ENCODE peak calls at places on chromosomes 11 and 22, in six cellular contexts. One of them, this sample, is unnamed.

GRCh38 chr11:124405611-124406010 is 6.8 kb upstream of the OR8B3 start:
- DNase-seq in GM03348: no peak
- DNase-seq in HCEC 1CT: peak; percentile 49
- DNase-seq in A549: no peak
- DNase-seq in glutamatergic neuron: no peak
- DNase-seq in coronary artery: no peak
- DNase-seq in this sample: no peak

GRCh38 chr11:11297578-11297977 is 55.5 kb downstream of the CSNK2A3 start:
- DNase-seq in GM03348: no peak
- DNase-seq in HCEC 1CT: no peak
- DNase-seq in A549: no peak
- DNase-seq in glutamatergic neuron: no peak
- DNase-seq in coronary artery: no peak
- DNase-seq in this sample: no peak

GRCh38 chr22:28976588-28976987 is 85.0 kb downstream of the C22orf31 start:
- DNase-seq in GM03348: peak; percentile 74
- DNase-seq in HCEC 1CT: peak; percentile 82
- DNase-seq in A549: no peak
- DNase-seq in glutamatergic neuron: no peak
- DNase-seq in coronary artery: no peak
- DNase-seq in this sample: no peak

GRCh38 chr22:44876921-44877320 is 124.5 kb downstream of the ARHGAP8 start:
- DNase-seq in GM03348: no peak
- DNase-seq in HCEC 1CT: no peak
- DNase-seq in A549: no peak
- DNase-seq in glutamatergic neuron: no peak
- DNase-seq in coronary artery: no peak
- DNase-seq in this sample: no peak

GRCh38 chr22:44211946-44212930 is 31.5 kb downstream of the PARVG start:
- DNase-seq in GM03348: peak; percentile 61
- DNase-seq in HCEC 1CT: no peak
- DNase-seq in A549: no peak
- DNase-seq in glutamatergic neuron: no peak
- DNase-seq in coronary artery: peak; percentile 76
- DNase-seq in this sample: no peak

GRCh38 chr22:43862074-43862881 is at the start of gene SULT4A1:
- DNase-seq in GM03348: peak; percentile 40
- DNase-seq in HCEC 1CT: no peak
- DNase-seq in A549: no peak
- DNase-seq in glutamatergic neuron: peak; percentile 81
- DNase-seq in coronary artery: no peak
- DNase-seq in this sample: no peak

GRCh38 chr11:47510231-47510630 is 42.7 kb downstream of the CELF1 start:
- DNase-seq in GM03348: no peak
- DNase-seq in HCEC 1CT: peak; percentile 70
- DNase-seq in A549: no peak
- DNase-seq in glutamatergic neuron: no peak
- DNase-seq in coronary artery: no peak
- DNase-seq in this sample: no peak

GRCh38 chr11:1779806-1780699 is 16.3 kb upstream of the CTSD start:
- DNase-seq in GM03348: no peak
- DNase-seq in HCEC 1CT: no peak
- DNase-seq in A549: no peak
- DNase-seq in glutamatergic neuron: peak; percentile 12
- DNase-seq in coronary artery: no peak
- DNase-seq in this sample: no peak

GRCh38 chr11:23632293-23632692 is 772.0 kb upstream of the CCDC179 start:
- DNase-seq in GM03348: no peak
- DNase-seq in HCEC 1CT: no peak
- DNase-seq in A549: no peak
- DNase-seq in glutamatergic neuron: no peak
- DNase-seq in coronary artery: no peak
- DNase-seq in this sample: no peak

GRCh38 chr11:70292863-70293262 is 22.4 kb downstream of the PPFIA1 start:
- DNase-seq in GM03348: no peak
- DNase-seq in HCEC 1CT: no peak
- DNase-seq in A549: no peak
- DNase-seq in glutamatergic neuron: no peak
- DNase-seq in coronary artery: no peak
- DNase-seq in this sample: no peak

GRCh38 chr11:74853223-74853622 is 95.7 kb downstream of the XRRA1 start:
- DNase-seq in GM03348: no peak
- DNase-seq in HCEC 1CT: no peak
- DNase-seq in A549: no peak
- DNase-seq in glutamatergic neuron: no peak
- DNase-seq in coronary artery: no peak
- DNase-seq in this sample: no peak

GRCh38 chr11:5831196-5831829 is 10.4 kb downstream of the OR52E6 start:
- DNase-seq in GM03348: no peak
- DNase-seq in HCEC 1CT: no peak
- DNase-seq in A549: no peak
- DNase-seq in glutamatergic neuron: no peak
- DNase-seq in coronary artery: no peak
- DNase-seq in this sample: no peak

GRCh38 chr11:61866231-61866957 is 25.0 kb downstream of the FADS3 start:
- DNase-seq in GM03348: no peak
- DNase-seq in HCEC 1CT: no peak
- DNase-seq in A549: no peak
- DNase-seq in glutamatergic neuron: no peak
- DNase-seq in coronary artery: no peak
- DNase-seq in this sample: no peak

GRCh38 chr11:48107188-48107704 is 109.4 kb upstream of the OR4B1 start:
- DNase-seq in GM03348: peak; percentile 46
- DNase-seq in HCEC 1CT: peak; percentile 38
- DNase-seq in A549: no peak
- DNase-seq in glutamatergic neuron: no peak
- DNase-seq in coronary artery: peak; percentile 49
- DNase-seq in this sample: no peak

GRCh38 chr11:122784325-122785155 is 53.8 kb upstream of the CRTAM start:
- DNase-seq in GM03348: peak; percentile 87
- DNase-seq in HCEC 1CT: peak; percentile 94
- DNase-seq in A549: no peak
- DNase-seq in glutamatergic neuron: no peak
- DNase-seq in coronary artery: no peak
- DNase-seq in this sample: no peak

GRCh38 chr11:109939176-109939810 is 153.9 kb upstream of the ZC3H12C start:
- DNase-seq in GM03348: peak; percentile 62
- DNase-seq in HCEC 1CT: peak; percentile 86
- DNase-seq in A549: peak; percentile 80
- DNase-seq in glutamatergic neuron: no peak
- DNase-seq in coronary artery: no peak
- DNase-seq in this sample: no peak

GRCh38 chr11:119509969-119510401 is 87.0 kb upstream of the THY1 start:
- DNase-seq in GM03348: peak; percentile 90
- DNase-seq in HCEC 1CT: peak; percentile 87
- DNase-seq in A549: peak; percentile 42
- DNase-seq in glutamatergic neuron: no peak
- DNase-seq in coronary artery: no peak
- DNase-seq in this sample: peak; percentile 22

GRCh38 chr11:108959874-108960273 is 295.0 kb downstream of the DDX10 start:
- DNase-seq in GM03348: no peak
- DNase-seq in HCEC 1CT: no peak
- DNase-seq in A549: no peak
- DNase-seq in glutamatergic neuron: no peak
- DNase-seq in coronary artery: no peak
- DNase-seq in this sample: no peak

GRCh38 chr22:17266261-17266971 is 47.2 kb upstream of the ADA2 start:
- DNase-seq in GM03348: no peak
- DNase-seq in HCEC 1CT: no peak
- DNase-seq in A549: no peak
- DNase-seq in glutamatergic neuron: peak; percentile 89
- DNase-seq in coronary artery: no peak
- DNase-seq in this sample: peak; percentile 45

GRCh38 chr22:39661501-39661841 is 90.9 kb downstream of the CACNA1I start:
- DNase-seq in GM03348: no peak
- DNase-seq in HCEC 1CT: no peak
- DNase-seq in A549: no peak
- DNase-seq in glutamatergic neuron: no peak
- DNase-seq in coronary artery: no peak
- DNase-seq in this sample: no peak

GRCh38 chr11:133581091-133581490 is 48.8 kb upstream of the OPCML start:
- DNase-seq in GM03348: no peak
- DNase-seq in HCEC 1CT: no peak
- DNase-seq in A549: no peak
- DNase-seq in glutamatergic neuron: no peak
- DNase-seq in coronary artery: no peak
- DNase-seq in this sample: no peak

GRCh38 chr11:69700278-69701140 is 3.3 kb downstream of the FGF19 start:
- DNase-seq in GM03348: no peak
- DNase-seq in HCEC 1CT: peak; percentile 22
- DNase-seq in A549: peak; percentile 59
- DNase-seq in glutamatergic neuron: peak; percentile 85
- DNase-seq in coronary artery: no peak
- DNase-seq in this sample: peak; percentile 78

GRCh38 chr11:120883404-120884135 is 140.3 kb upstream of the TBCEL start:
- DNase-seq in GM03348: peak; percentile 74
- DNase-seq in HCEC 1CT: peak; percentile 7
- DNase-seq in A549: no peak
- DNase-seq in glutamatergic neuron: no peak
- DNase-seq in coronary artery: no peak
- DNase-seq in this sample: peak; percentile 40

GRCh38 chr11:1777737-1778136 is 14.0 kb upstream of the CTSD start:
- DNase-seq in GM03348: no peak
- DNase-seq in HCEC 1CT: no peak
- DNase-seq in A549: no peak
- DNase-seq in glutamatergic neuron: no peak
- DNase-seq in coronary artery: no peak
- DNase-seq in this sample: no peak

GRCh38 chr22:24370426-24370825 is 57.0 kb upstream of the ADORA2A start:
- DNase-seq in GM03348: no peak
- DNase-seq in HCEC 1CT: no peak
- DNase-seq in A549: no peak
- DNase-seq in glutamatergic neuron: no peak
- DNase-seq in coronary artery: no peak
- DNase-seq in this sample: no peak

GRCh38 chr22:36900225-36900624 is 13.2 kb upstream of the CSF2RB start:
- DNase-seq in GM03348: no peak
- DNase-seq in HCEC 1CT: no peak
- DNase-seq in A549: no peak
- DNase-seq in glutamatergic neuron: no peak
- DNase-seq in coronary artery: no peak
- DNase-seq in this sample: no peak

GRCh38 chr11:77590194-77590591 is 440 bp downstream of the AQP11 start:
- DNase-seq in GM03348: peak; percentile 22
- DNase-seq in HCEC 1CT: peak; percentile 16
- DNase-seq in A549: peak; percentile 57
- DNase-seq in glutamatergic neuron: peak; percentile 42
- DNase-seq in coronary artery: peak; percentile 77
- DNase-seq in this sample: peak; percentile 19

GRCh38 chr11:114340311-114341131 is 44.3 kb downstream of the NNMT start:
- DNase-seq in GM03348: peak; percentile 74
- DNase-seq in HCEC 1CT: peak; percentile 73
- DNase-seq in A549: peak; percentile 85
- DNase-seq in glutamatergic neuron: peak; percentile 28
- DNase-seq in coronary artery: no peak
- DNase-seq in this sample: peak; percentile 20

GRCh38 chr11:76612226-76612625 is 58.3 kb downstream of the LRRC32 start:
- DNase-seq in GM03348: no peak
- DNase-seq in HCEC 1CT: no peak
- DNase-seq in A549: no peak
- DNase-seq in glutamatergic neuron: no peak
- DNase-seq in coronary artery: peak; percentile 63
- DNase-seq in this sample: no peak

GRCh38 chr11:101436511-101437142 is 147.2 kb downstream of the TRPC6 start:
- DNase-seq in GM03348: peak; percentile 48
- DNase-seq in HCEC 1CT: peak; percentile 35
- DNase-seq in A549: peak; percentile 54
- DNase-seq in glutamatergic neuron: peak; percentile 64
- DNase-seq in coronary artery: no peak
- DNase-seq in this sample: no peak

GRCh38 chr11:105046898-105047579 is 1.9 kb upstream of the CARD16 start:
- DNase-seq in GM03348: peak; percentile 90
- DNase-seq in HCEC 1CT: peak; percentile 99
- DNase-seq in A549: peak; percentile 90
- DNase-seq in glutamatergic neuron: no peak
- DNase-seq in coronary artery: no peak
- DNase-seq in this sample: no peak

GRCh38 chr11:47552086-47552580 is 799 bp downstream of the CELF1 start:
- DNase-seq in GM03348: peak; percentile 44
- DNase-seq in HCEC 1CT: peak; percentile 22
- DNase-seq in A549: peak; percentile 46
- DNase-seq in glutamatergic neuron: peak; percentile 59
- DNase-seq in coronary artery: no peak
- DNase-seq in this sample: peak; percentile 20

GRCh38 chr11:78194490-78194889 is 5.8 kb downstream of the USP35 start:
- DNase-seq in GM03348: no peak
- DNase-seq in HCEC 1CT: no peak
- DNase-seq in A549: no peak
- DNase-seq in glutamatergic neuron: no peak
- DNase-seq in coronary artery: no peak
- DNase-seq in this sample: no peak